ENCODE peak calls at places on chromosomes 11 and 22, in nine cellular contexts. O is GM12865, V is Calu3, X is cardiac fibroblast, L is epithelial cell of esophagus, T is WTC11, J is GM23338, E is prostate gland, Y is lower leg skin. C is an unnamed sample.

GRCh38 chr11:84855846-84856245 is 771.3 kb downstream of the DLG2 start:
- DNase-seq in O (no peak), J (no peak), T (no peak), Y (no peak), X (peak), E (no peak), V (no peak), L (peak), C (peak)

GRCh38 chr11:133082453-133082781 is 449.9 kb downstream of the OPCML start:
- DNase-seq in O (peak), Y (no peak), V (no peak), T (peak), E (peak), L (no peak), X (no peak), J (peak), C (no peak)

GRCh38 chr11:76167590-76167989 is 38.7 kb downstream of the WNT11 start:
- DNase-seq in E (no peak), X (no peak), O (no peak), L (no peak), Y (no peak), J (no peak), V (no peak), T (no peak), C (no peak)

GRCh38 chr11:70191495-70192140 is 11.5 kb upstream of the FADD start:
- DNase-seq in V (peak), L (peak), Y (no peak), X (peak), E (peak), J (peak), O (peak), T (peak), C (peak)

GRCh38 chr22:28923826-28924732 is 40.7 kb downstream of the ZNRF3 start:
- DNase-seq in V (peak), E (peak), L (peak), J (peak), Y (peak), T (no peak), O (no peak), X (no peak), C (no peak)

GRCh38 chr22:36129985-36130384 is 30.6 kb downstream of the APOL3 start:
- DNase-seq in J (no peak), O (no peak), V (no peak), E (no peak), L (no peak), T (no peak), X (no peak), Y (no peak), C (no peak)

GRCh38 chr11:82862379-82862778 is 37.9 kb downstream of the PRCP start:
- DNase-seq in O (no peak), E (no peak), J (no peak), X (no peak), L (no peak), T (no peak), Y (no peak), V (no peak), C (no peak)

GRCh38 chr11:45895553-45896259 is 10.3 kb downstream of the MAPK8IP1 start:
- DNase-seq in L (no peak), X (no peak), E (no peak), Y (no peak), J (no peak), T (no peak), V (no peak), O (no peak), C (no peak)

GRCh38 chr11:17695454-17696441 is 23.6 kb upstream of the MYOD1 start:
- DNase-seq in V (no peak), T (peak), O (no peak), E (no peak), L (no peak), Y (peak), J (peak), X (no peak), C (no peak)

GRCh38 chr11:117679464-117679863 is 117.6 kb downstream of the DSCAML1 start:
- DNase-seq in T (no peak), X (no peak), L (no peak), J (no peak), Y (no peak), E (no peak), O (no peak), V (no peak), C (no peak)

GRCh38 chr22:40258463-40259046 is 80.8 kb downstream of the TNRC6B start:
- DNase-seq in O (no peak), X (peak), L (peak), J (no peak), Y (no peak), T (no peak), E (no peak), V (no peak), C (peak)

GRCh38 chr11:26011474-26011873 is 320.5 kb upstream of the ANO3 start:
- DNase-seq in E (no peak), L (no peak), V (no peak), J (peak), Y (no peak), T (no peak), X (no peak), O (no peak), C (no peak)

GRCh38 chr22:24230911-24231656 is 13.8 kb downstream of the GGT5 start:
- DNase-seq in X (peak), J (peak), O (peak), E (no peak), T (peak), V (peak), Y (no peak), L (no peak), C (no peak)

GRCh38 chr11:61893981-61894380 is 2.6 kb upstream of the FADS3 start:
- DNase-seq in T (no peak), J (no peak), V (no peak), L (no peak), X (peak), Y (no peak), E (no peak), O (no peak), C (peak)

GRCh38 chr11:12441081-12441801 is 63.9 kb downstream of the PARVA start:
- DNase-seq in J (no peak), X (peak), L (peak), O (no peak), T (no peak), E (no peak), V (no peak), Y (no peak), C (peak)

GRCh38 chr11:96098511-96099241 is 174.8 kb upstream of the MTMR2 start:
- DNase-seq in V (peak), L (peak), O (no peak), Y (no peak), X (peak), T (no peak), J (no peak), E (no peak), C (peak)

GRCh38 chr11:57214494-57214893 is 22.6 kb downstream of the APLNR start:
- DNase-seq in Y (no peak), J (no peak), T (no peak), E (no peak), L (peak), V (no peak), X (peak), O (no peak), C (peak)

GRCh38 chr22:25403752-25404471 is 160.6 kb upstream of the GRK3 start:
- DNase-seq in O (peak), L (peak), J (peak), T (no peak), E (no peak), X (peak), Y (no peak), V (no peak), C (peak)
- TF ChIP-seq CTCF in O (no peak), L (no peak), J (no peak), T (no peak), E (no peak), X (no peak), Y (no peak), V (no peak), C (peak)

DNA sequence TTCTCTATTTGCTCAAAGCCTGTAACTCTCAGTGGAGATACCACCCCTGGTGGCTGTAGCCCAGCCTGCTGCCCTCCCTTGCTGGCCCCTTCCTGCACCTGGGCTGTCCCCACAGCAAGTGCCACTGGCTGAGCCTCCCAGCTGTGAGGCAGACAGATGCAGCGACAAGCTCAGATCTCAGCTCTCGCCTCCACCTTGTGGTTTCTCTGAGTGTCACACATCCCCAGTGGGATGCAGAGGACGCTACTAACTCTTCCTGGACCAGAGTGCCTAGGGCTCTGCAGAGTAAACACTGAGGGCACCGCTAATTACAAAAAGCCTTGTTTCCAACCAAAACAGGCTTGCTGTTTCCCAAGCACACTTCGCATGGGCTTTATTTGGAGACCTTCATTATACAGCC is 8.9 kb downstream of the YPEL1 start:
- DNase-seq in V (no peak), E (no peak), L (peak), Y (no peak), O (peak), J (peak), X (no peak), T (peak), C (peak)
- TF ChIP-seq CTCF in V (no peak), E (no peak), L (peak), Y (no peak), O (peak), J (peak), X (peak), T (no peak), C (peak)

GRCh38 chr11:14114269-14114668 is 151.7 kb downstream of the SPON1 start:
- DNase-seq in T (no peak), Y (no peak), X (no peak), L (no peak), J (no peak), E (no peak), O (no peak), V (no peak), C (no peak)

GRCh38 chr11:14114786-14115185 is 152.3 kb downstream of the SPON1 start:
- DNase-seq in E (no peak), T (no peak), L (no peak), O (no peak), J (no peak), X (no peak), V (no peak), Y (no peak), C (no peak)

GRCh38 chr11:14119357-14119756 is 156.8 kb downstream of the SPON1 start:
- DNase-seq in Y (no peak), V (no peak), O (no peak), E (no peak), J (no peak), X (no peak), T (no peak), L (peak), C (no peak)

GRCh38 chr11:14117632-14118031 is 155.1 kb downstream of the SPON1 start:
- DNase-seq in X (no peak), E (peak), Y (no peak), V (no peak), J (no peak), L (no peak), T (no peak), O (no peak), C (no peak)

DNA sequence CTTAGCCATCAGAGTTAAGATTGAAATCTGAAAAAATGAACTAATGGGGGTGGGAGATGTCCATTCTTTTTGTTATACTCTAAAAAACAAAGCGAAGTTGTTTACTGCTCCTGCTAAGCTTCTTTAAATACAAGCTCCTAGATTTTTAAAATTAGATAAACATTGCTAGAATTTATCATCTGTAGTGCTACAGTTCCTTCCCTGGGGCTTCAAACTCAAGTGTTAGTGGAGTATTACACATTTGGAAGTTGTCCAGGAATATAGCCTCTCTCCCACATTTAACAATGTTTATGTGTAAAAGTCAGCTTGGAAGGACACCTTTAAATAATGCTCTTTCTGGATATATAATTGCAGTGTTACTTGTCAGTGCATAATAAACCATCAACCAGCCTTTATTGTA is 155.5 kb downstream of the SPON1 start:
- DNase-seq in V (no peak), L (no peak), T (no peak), O (no peak), X (no peak), J (no peak), Y (no peak), E (no peak), C (no peak)
- TF ChIP-seq CTCF in V (no peak), L (no peak), T (no peak), O (no peak), X (no peak), J (no peak), Y (no peak), E (no peak), C (no peak)

GRCh38 chr22:49632199-49633009 is 195.3 kb downstream of the BRD1 start:
- DNase-seq in V (peak), T (peak), E (peak), J (no peak), O (no peak), Y (no peak), L (peak), X (peak), C (peak)
- TF ChIP-seq CTCF in V (peak), T (peak), E (peak), J (no peak), O (no peak), Y (no peak), L (peak), X (peak), C (peak)

DNA sequence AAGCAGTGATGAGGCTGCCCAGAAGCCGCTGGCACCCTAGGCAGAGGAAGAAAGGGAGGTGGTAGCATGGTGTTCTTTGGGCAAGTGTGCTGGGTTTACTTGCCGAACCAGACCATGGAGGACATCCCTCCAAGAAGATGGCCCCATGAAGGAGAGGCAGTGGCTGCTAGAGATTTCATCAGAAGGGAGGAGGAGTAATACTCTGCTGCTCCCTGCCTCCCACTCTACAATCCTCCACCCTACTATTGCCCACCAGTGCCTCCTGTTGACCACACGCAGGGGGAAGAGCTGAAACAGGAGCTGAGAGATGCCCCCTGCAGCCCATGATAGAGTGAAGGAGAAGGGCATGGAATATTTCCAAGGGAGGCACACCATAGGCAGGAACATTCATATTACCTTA is 51.0 kb upstream of the PRSS23 start:
- DNase-seq in L (no peak), O (no peak), X (peak), E (no peak), J (peak), T (peak), Y (no peak), V (no peak), C (no peak)
- TF ChIP-seq CTCF in L (no peak), O (no peak), X (peak), E (no peak), J (peak), T (no peak), Y (no peak), V (no peak), C (no peak)

GRCh38 chr11:134275534-134276395 is at the start of gene GLB1L3:
- DNase-seq in Y (peak), E (peak), V (no peak), O (peak), J (peak), X (peak), L (peak), T (peak), C (no peak)
- TF ChIP-seq CTCF in Y (no peak), E (no peak), V (peak), O (peak), J (peak), X (peak), L (peak), T (no peak), C (peak)

GRCh38 chr11:38818720-38819119 is 2220.7 kb upstream of the RAG2 start:
- DNase-seq in L (peak), O (no peak), V (no peak), Y (no peak), T (no peak), J (no peak), E (no peak), X (peak), C (no peak)

GRCh38 chr11:38819986-38820385 is 2221.9 kb upstream of the RAG2 start:
- DNase-seq in T (no peak), E (no peak), O (no peak), X (no peak), L (no peak), Y (no peak), V (no peak), J (no peak), C (peak)

DNA sequence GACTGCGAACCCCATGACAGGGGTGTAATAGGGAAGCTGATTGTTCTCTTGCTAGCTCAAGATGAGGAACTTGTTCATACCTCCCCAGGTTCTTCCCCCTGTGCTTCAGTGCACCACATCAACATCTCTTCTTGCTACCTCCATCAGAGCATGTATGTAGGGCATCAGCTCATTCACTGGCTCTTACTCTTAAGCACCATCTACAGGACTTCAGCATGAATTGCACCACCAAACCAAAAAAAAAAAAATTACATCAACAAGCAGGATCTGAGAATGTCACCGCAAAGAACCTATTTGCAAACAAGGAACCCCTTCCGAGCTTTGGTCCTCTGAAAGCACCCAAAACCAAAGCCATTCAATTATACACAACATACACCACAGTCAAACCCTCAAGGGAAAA is 2226.5 kb upstream of the RAG2 start:
- DNase-seq in Y (no peak), V (no peak), O (peak), X (peak), T (no peak), L (peak), E (no peak), J (peak), C (peak)
- TF ChIP-seq CTCF in Y (no peak), V (no peak), O (no peak), X (peak), T (no peak), L (peak), E (no peak), J (peak), C (peak)

C was measured in fibroblast of villous mesenchyme.